ENCODE peak calls at places on chromosomes 2 and 18, in five cellular contexts. X is HL-60, Z is left ventricle myocardium inferior, E is fibroblast of lung, B is H9. J is an unnamed sample.
A peak's percentile ranks its signal among the peaks of the same experiment; 100 is the strongest.

GRCh38 chr2:190767821-190768220 is 112.8 kb upstream of the GLS start:
- DNase-seq in X (no peak), Z (no peak), E (no peak), B (no peak), J (no peak)

GRCh38 chr18:58942486-58942885 is 77.8 kb downstream of the ZNF532 start:
- DNase-seq in X (no peak), Z (no peak), E (no peak), B (no peak), J (no peak)

GRCh38 chr2:127003028-127003800 is 103.7 kb downstream of the BIN1 start:
- DNase-seq in X (no peak), Z (no peak), E (no peak), B (no peak), J (no peak)

GRCh38 chr2:68653538-68653982 is 10.2 kb downstream of the PROKR1 start:
- DNase-seq in X (peak; percentile 7), Z (no peak), E (peak; percentile 53), B (no peak), J (peak; percentile 85)

GRCh38 chr18:45386256-45386655 is 229.0 kb upstream of the SLC14A2 start:
- DNase-seq in X (no peak), Z (no peak), E (peak; percentile 47), B (peak; percentile 71), J (peak; percentile 7)

GRCh38 chr2:63035686-63036085 is 14.9 kb upstream of the OTX1 start:
- DNase-seq in X (no peak), Z (no peak), E (no peak), B (no peak), J (no peak)

GRCh38 chr2:27792759-27793158 is 21.2 kb downstream of the MRPL33 start:
- DNase-seq in X (no peak), Z (no peak), E (peak; percentile 46), B (no peak), J (no peak)

GRCh38 chr2:165846056-165846455 is 52.0 kb upstream of the GALNT3 start:
- DNase-seq in X (no peak), Z (no peak), E (no peak), B (no peak), J (no peak)

GRCh38 chr2:20625920-20626697 is 24.8 kb downstream of the HS1BP3 start:
- DNase-seq in X (no peak), Z (peak; percentile 65), E (peak; percentile 51), B (no peak), J (peak; percentile 75)

GRCh38 chr2:192162392-192163042 is 32.2 kb downstream of the TMEFF2 start:
- DNase-seq in X (peak; percentile 18), Z (no peak), E (peak; percentile 85), B (peak; percentile 39), J (peak; percentile 75)

GRCh38 chr2:20992201-20992711 is 51.6 kb downstream of the APOB start:
- DNase-seq in X (no peak), Z (no peak), E (no peak), B (peak; percentile 46), J (peak; percentile 42)

GRCh38 chr18:75896865-75897264 is 469.4 kb upstream of the SMIM21 start:
- DNase-seq in X (no peak), Z (no peak), E (no peak), B (no peak), J (no peak)
- TF ChIP-seq CTCF in X (no peak), Z (no peak), E (no peak), B (peak; percentile 52), J (no peak)

GRCh38 chr18:36316246-36316645 is 18.7 kb downstream of the FHOD3 start:
- DNase-seq in X (no peak), Z (no peak), E (no peak), B (peak; percentile 17), J (no peak)
- H3K27ac ChIP-seq in X (no peak overlapping the region), Z (peak overlapping the region; percentile 70), E (no peak overlapping the region), B (no peak overlapping the region), J (peak overlapping the region; percentile 84)

GRCh38 chr2:144518744-144519596 is 949 bp downstream of the ZEB2 start:
- DNase-seq in X (no peak), Z (no peak), E (peak; percentile 35), B (no peak), J (no peak)
- H3K27me3 ChIP-seq in X (no peaks in the 10 kb centered on the region), Z (peaks cover 6% of the 10 kb centered on the region), E (no peaks in the 10 kb centered on the region), B (peaks cover 58% of the 10 kb centered on the region), J (no peaks in the 10 kb centered on the region)

GRCh38 chr2:238839428-238839827 is 8.5 kb upstream of the TWIST2 start:
- DNase-seq in X (no peak), Z (no peak), E (no peak), B (no peak), J (no peak)
- TF ChIP-seq CTCF in X (no peak), Z (no peak), E (no peak), B (peak; percentile 30), J (peak; percentile 19)

GRCh38 chr18:54532962-54533361 is 58.1 kb upstream of the DYNAP start:
- DNase-seq in X (no peak), Z (no peak), E (no peak), B (no peak), J (no peak)
- H3K27ac ChIP-seq in X (no peak overlapping the region), Z (no peak overlapping the region), E (no peak overlapping the region), B (no peak overlapping the region), J (no peak overlapping the region)

GRCh38 chr18:74185860-74186259 is 37.5 kb downstream of the TIMM21 start:
- DNase-seq in X (no peak), Z (no peak), E (no peak), B (no peak), J (no peak)
- H3K27me3 ChIP-seq in X (no peaks in the 10 kb centered on the region), Z (peaks cover 33% of the 10 kb centered on the region), E (no peaks in the 10 kb centered on the region), B (no peaks in the 10 kb centered on the region), J (no peaks in the 10 kb centered on the region)

DNA sequence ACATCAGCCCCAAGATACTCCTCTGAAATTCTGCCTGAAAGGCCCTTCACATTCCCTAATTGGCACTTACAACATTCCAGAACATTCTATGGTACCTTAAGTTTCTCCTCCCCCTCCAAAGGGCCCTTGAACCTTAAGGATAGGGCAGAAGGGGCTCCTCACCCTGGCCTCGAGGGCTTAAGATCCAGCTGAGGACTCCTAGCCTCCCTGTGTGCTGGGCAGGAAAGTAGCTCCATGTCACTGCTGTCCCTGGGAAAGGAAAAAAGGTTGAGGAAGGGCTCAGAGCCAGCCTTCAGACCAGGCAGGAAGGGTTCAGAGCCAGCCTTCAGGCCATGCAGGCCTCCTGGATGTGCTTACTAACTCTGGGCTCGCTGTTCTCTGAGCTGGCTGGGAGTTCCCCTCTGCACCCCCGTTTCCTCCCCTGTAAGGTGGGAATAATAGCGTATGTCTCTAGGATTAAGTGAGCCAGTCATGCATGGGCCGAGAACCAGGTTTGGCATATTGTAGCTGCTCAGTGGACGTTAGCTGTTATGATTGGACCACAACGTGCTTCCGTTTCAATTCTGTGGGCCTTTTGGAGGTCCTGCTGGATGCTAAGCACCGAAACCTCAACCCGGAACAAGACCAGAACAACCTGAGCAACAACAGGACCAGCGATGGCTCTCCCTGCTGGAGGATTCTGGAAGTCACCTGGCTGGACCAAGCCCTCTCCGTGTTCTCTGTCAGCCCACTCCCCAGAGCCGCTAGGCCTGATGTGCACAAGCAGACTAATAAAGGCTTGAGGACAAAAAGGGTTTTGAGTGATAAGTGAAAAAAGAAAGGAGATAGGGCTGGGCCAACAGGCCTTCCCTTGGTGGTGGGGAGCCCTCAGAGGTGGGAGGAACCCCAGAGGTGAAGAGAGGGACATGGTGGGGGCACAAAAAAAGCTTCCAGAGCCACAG is 1.0 kb upstream of the B3GNT7 start:
- DNase-seq in X (no peak), Z (no peak), E (no peak), B (peak; percentile 83), J (no peak)
- TF ChIP-seq CTCF in X (no peak), Z (peak; percentile 34), E (no peak), B (peak; percentile 68), J (peak; percentile 40)

GRCh38 chr18:13548106-13548819 is 178.1 kb downstream of the FAM210A start:
- DNase-seq in X (no peak), Z (no peak), E (no peak), B (no peak), J (no peak)

GRCh38 chr18:13550446-13551304 is 175.7 kb downstream of the FAM210A start:
- DNase-seq in X (no peak), Z (no peak), E (no peak), B (no peak), J (no peak)

GRCh38 chr18:13551305-13551603 is 175.1 kb downstream of the FAM210A start:
- DNase-seq in X (no peak), Z (no peak), E (no peak), B (no peak), J (no peak)

GRCh38 chr18:13548944-13549878 is 177.1 kb downstream of the FAM210A start:
- DNase-seq in X (no peak), Z (no peak), E (no peak), B (no peak), J (no peak)

DNA sequence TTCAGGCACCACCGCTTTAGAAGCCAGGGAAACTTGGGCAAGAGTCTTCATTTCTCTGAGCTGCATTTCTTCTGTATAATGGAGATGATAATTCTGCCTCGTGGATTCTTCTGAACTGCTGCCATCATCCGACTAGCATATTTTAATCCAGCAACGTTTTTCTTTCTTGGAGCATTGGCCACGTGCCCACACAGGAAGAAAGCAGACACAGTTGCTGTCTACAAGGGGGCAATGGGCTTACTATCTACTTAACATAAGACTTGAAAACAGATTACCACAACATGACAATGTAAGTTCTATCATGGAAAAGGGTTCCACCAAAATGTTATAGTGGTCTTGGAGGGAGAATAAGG is 176.5 kb downstream of the FAM210A start:
- DNase-seq in X (no peak), Z (no peak), E (no peak), B (no peak), J (no peak)
- H3K27ac ChIP-seq in X (no peak overlapping the region), Z (peak overlapping the region; percentile 81), E (no peak overlapping the region), B (no peak overlapping the region), J (no peak overlapping the region)

GRCh38 chr2:242048479-242048878 is 178.9 kb downstream of the RTP5 start:
- DNase-seq in X (no peak), Z (no peak), E (no peak), B (no peak), J (no peak)
- H3K27me3 ChIP-seq in X (peaks cover 2% of the 10 kb centered on the region), Z (peaks cover 40% of the 10 kb centered on the region), E (peaks cover 6% of the 10 kb centered on the region), B (peaks cover 19% of the 10 kb centered on the region), J (peaks cover 4% of the 10 kb centered on the region)

GRCh38 chr2:155381446-155381845 is 683.0 kb downstream of the KCNJ3 start:
- DNase-seq in X (no peak), Z (no peak), E (no peak), B (no peak), J (no peak)

GRCh38 chr2:155377931-155378444 is 679.5 kb downstream of the KCNJ3 start:
- DNase-seq in X (no peak), Z (no peak), E (peak; percentile 18), B (no peak), J (peak; percentile 8)

GRCh38 chr2:155372969-155373368 is 674.5 kb downstream of the KCNJ3 start:
- DNase-seq in X (no peak), Z (no peak), E (peak; percentile 60), B (no peak), J (no peak)

GRCh38 chr2:155382781-155383180 is 684.3 kb downstream of the KCNJ3 start:
- DNase-seq in X (no peak), Z (no peak), E (no peak), B (no peak), J (no peak)

DNA sequence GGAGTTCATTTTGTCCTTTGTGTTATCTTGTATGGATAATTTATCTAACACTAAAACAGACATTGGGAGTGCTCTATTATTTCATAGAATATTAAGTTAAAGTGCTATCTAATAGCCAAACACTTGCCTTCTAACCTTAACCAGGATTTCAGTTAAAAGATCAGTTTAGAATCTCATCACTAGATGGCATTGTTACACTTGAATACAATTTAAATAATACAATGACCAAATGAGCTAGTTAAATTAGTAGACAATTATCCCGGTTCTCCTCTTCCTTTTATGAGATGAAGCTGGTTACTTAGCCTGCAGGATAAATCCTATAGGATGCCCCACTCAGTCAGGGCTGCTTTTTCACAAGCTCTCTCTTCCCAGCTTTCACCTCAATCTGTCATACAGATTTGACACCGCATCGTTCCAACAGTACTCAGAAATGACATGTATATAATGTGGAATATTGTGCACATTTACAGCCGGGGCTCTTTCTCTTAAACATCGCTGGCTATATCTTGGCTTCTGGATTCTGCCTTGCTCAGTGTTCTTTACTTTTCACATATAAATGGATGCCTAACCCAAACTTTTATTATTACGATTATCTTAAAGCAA is 678.8 kb downstream of the KCNJ3 start:
- DNase-seq in X (no peak), Z (no peak), E (peak; percentile 63), B (no peak), J (no peak)
- TF ChIP-seq CTCF in X (no peak), Z (peak; percentile 43), E (no peak), B (peak; percentile 69), J (peak; percentile 25)